ENCODE peak calls at places on chromosomes 11 and 22, in five cellular contexts. One of them, this sample, is unnamed. For H3K36me3 and H3K4me1, the result is how much of the 10 kb centered on the place peaks cover.

GRCh38 chr11:77698896-77699295 is 61.3 kb upstream of the CLNS1A start:
- DNase-seq in sigmoid colon: no peak
- DNase-seq in tibial nerve: no peak
- DNase-seq in Peyer's patch: no peak
- DNase-seq in heart left ventricle: no peak
- DNase-seq in this sample: no peak

GRCh38 chr11:46920709-46921108 is 2.4 kb upstream of the LRP4 start:
- DNase-seq in sigmoid colon: peak
- DNase-seq in tibial nerve: no peak
- DNase-seq in Peyer's patch: no peak
- DNase-seq in heart left ventricle: peak
- DNase-seq in this sample: peak

GRCh38 chr11:108654994-108655631 is 9.8 kb upstream of the DDX10 start:
- DNase-seq in sigmoid colon: no peak
- DNase-seq in tibial nerve: no peak
- DNase-seq in Peyer's patch: peak
- DNase-seq in heart left ventricle: peak
- DNase-seq in this sample: peak

GRCh38 chr11:7167976-7168740 is 79.4 kb downstream of the RBMXL2 start:
- DNase-seq in sigmoid colon: no peak
- DNase-seq in tibial nerve: no peak
- DNase-seq in Peyer's patch: no peak
- DNase-seq in heart left ventricle: no peak
- DNase-seq in this sample: no peak

GRCh38 chr22:24926849-24927579 is 19.5 kb downstream of the LHFPL7 start:
- DNase-seq in sigmoid colon: no peak
- DNase-seq in tibial nerve: no peak
- DNase-seq in Peyer's patch: no peak
- DNase-seq in heart left ventricle: no peak
- DNase-seq in this sample: no peak

GRCh38 chr11:57073121-57073520 is 84.4 kb downstream of the OR5AK2 start:
- DNase-seq in sigmoid colon: no peak
- DNase-seq in tibial nerve: no peak
- DNase-seq in Peyer's patch: no peak
- DNase-seq in heart left ventricle: no peak
- DNase-seq in this sample: no peak

GRCh38 chr11:36362902-36363301 is 66.8 kb downstream of the PRR5L start:
- DNase-seq in sigmoid colon: no peak
- DNase-seq in tibial nerve: no peak
- DNase-seq in Peyer's patch: no peak
- DNase-seq in heart left ventricle: no peak
- DNase-seq in this sample: no peak

GRCh38 chr11:119751281-119752060 is 22.5 kb upstream of the NECTIN1 start:
- DNase-seq in sigmoid colon: no peak
- DNase-seq in tibial nerve: no peak
- DNase-seq in Peyer's patch: no peak
- DNase-seq in heart left ventricle: no peak
- DNase-seq in this sample: no peak

GRCh38 chr11:134738581-134738980 is 326.5 kb upstream of the B3GAT1 start:
- DNase-seq in sigmoid colon: no peak
- DNase-seq in tibial nerve: no peak
- DNase-seq in Peyer's patch: peak
- DNase-seq in heart left ventricle: no peak
- DNase-seq in this sample: no peak

GRCh38 chr11:61718613-61719302 is 33.7 kb upstream of the MYRF start:
- DNase-seq in sigmoid colon: peak
- DNase-seq in tibial nerve: no peak
- DNase-seq in Peyer's patch: no peak
- DNase-seq in heart left ventricle: peak
- DNase-seq in this sample: peak

GRCh38 chr11:103901656-103902055 is 134.8 kb upstream of the DDI1 start:
- DNase-seq in sigmoid colon: no peak
- DNase-seq in tibial nerve: no peak
- DNase-seq in Peyer's patch: no peak
- DNase-seq in heart left ventricle: no peak
- DNase-seq in this sample: no peak

GRCh38 chr11:84922836-84923235 is 704.3 kb downstream of the DLG2 start:
- DNase-seq in sigmoid colon: no peak
- DNase-seq in tibial nerve: no peak
- DNase-seq in Peyer's patch: no peak
- DNase-seq in heart left ventricle: no peak
- DNase-seq in this sample: no peak

GRCh38 chr11:128757886-128758612 is 64.2 kb downstream of the FLI1 start:
- DNase-seq in sigmoid colon: no peak
- DNase-seq in tibial nerve: no peak
- DNase-seq in Peyer's patch: peak
- DNase-seq in heart left ventricle: no peak
- DNase-seq in this sample: no peak

GRCh38 chr22:28151241-28151640 is 232.2 kb upstream of the PITPNB start:
- DNase-seq in sigmoid colon: no peak
- DNase-seq in tibial nerve: no peak
- DNase-seq in Peyer's patch: no peak
- DNase-seq in heart left ventricle: no peak
- DNase-seq in this sample: no peak

GRCh38 chr11:12242071-12242672 is 131.8 kb downstream of the MICAL2 start:
- DNase-seq in sigmoid colon: no peak
- DNase-seq in tibial nerve: no peak
- DNase-seq in Peyer's patch: no peak
- DNase-seq in heart left ventricle: no peak
- DNase-seq in this sample: no peak

GRCh38 chr11:71326328-71326940 is 74.1 kb upstream of the SHANK2 start:
- DNase-seq in sigmoid colon: peak
- DNase-seq in tibial nerve: no peak
- DNase-seq in Peyer's patch: peak
- DNase-seq in heart left ventricle: no peak
- DNase-seq in this sample: no peak

GRCh38 chr11:131460931-131461330 is 90.5 kb downstream of the NTM start:
- DNase-seq in sigmoid colon: no peak
- DNase-seq in tibial nerve: no peak
- DNase-seq in Peyer's patch: no peak
- DNase-seq in heart left ventricle: no peak
- DNase-seq in this sample: no peak

GRCh38 chr11:45568031-45568430 is 97.4 kb downstream of the CHST1 start:
- DNase-seq in sigmoid colon: no peak
- DNase-seq in tibial nerve: no peak
- DNase-seq in Peyer's patch: no peak
- DNase-seq in heart left ventricle: no peak
- DNase-seq in this sample: no peak

GRCh38 chr11:126008956-126009355 is 53.7 kb downstream of the CDON start:
- DNase-seq in sigmoid colon: no peak
- DNase-seq in tibial nerve: no peak
- DNase-seq in Peyer's patch: no peak
- DNase-seq in heart left ventricle: no peak
- DNase-seq in this sample: no peak

GRCh38 chr11:75874942-75875341 is 59.9 kb downstream of the UVRAG start:
- DNase-seq in sigmoid colon: no peak
- DNase-seq in tibial nerve: no peak
- DNase-seq in Peyer's patch: no peak
- DNase-seq in heart left ventricle: no peak
- DNase-seq in this sample: no peak

GRCh38 chr22:38518620-38519019 is 12.5 kb upstream of the DDX17 start:
- DNase-seq in sigmoid colon: no peak
- DNase-seq in tibial nerve: no peak
- DNase-seq in Peyer's patch: no peak
- DNase-seq in heart left ventricle: no peak
- DNase-seq in this sample: no peak

GRCh38 chr11:2574553-2575535 is 125.0 kb downstream of the KCNQ1OT1 start:
- DNase-seq in sigmoid colon: peak
- DNase-seq in tibial nerve: peak
- DNase-seq in Peyer's patch: peak
- DNase-seq in heart left ventricle: no peak
- DNase-seq in this sample: peak

GRCh38 chr11:6067502-6067901 is 36.9 kb upstream of the OR56A1 start:
- DNase-seq in sigmoid colon: no peak
- DNase-seq in tibial nerve: no peak
- DNase-seq in Peyer's patch: no peak
- DNase-seq in heart left ventricle: no peak
- DNase-seq in this sample: no peak

GRCh38 chr11:96279421-96280290 is 63.3 kb downstream of the MAML2 start:
- DNase-seq in sigmoid colon: no peak
- DNase-seq in tibial nerve: no peak
- DNase-seq in Peyer's patch: no peak
- DNase-seq in heart left ventricle: no peak
- DNase-seq in this sample: no peak

GRCh38 chr22:23704829-23705228 is 14.0 kb downstream of the RGL4 start:
- DNase-seq in sigmoid colon: no peak
- DNase-seq in tibial nerve: no peak
- DNase-seq in Peyer's patch: no peak
- DNase-seq in heart left ventricle: no peak
- DNase-seq in this sample: no peak

GRCh38 chr11:120115272-120116000 is 22.5 kb downstream of the TRIM29 start:
- DNase-seq in sigmoid colon: no peak
- DNase-seq in tibial nerve: no peak
- DNase-seq in Peyer's patch: no peak
- DNase-seq in heart left ventricle: no peak
- DNase-seq in this sample: no peak

GRCh38 chr11:74023291-74023690 is 14.4 kb upstream of the UCP3 start:
- DNase-seq in sigmoid colon: no peak
- DNase-seq in tibial nerve: no peak
- DNase-seq in Peyer's patch: no peak
- DNase-seq in heart left ventricle: no peak
- DNase-seq in this sample: no peak

GRCh38 chr22:35327690-35328471 is 28.2 kb downstream of the TOM1 start:
- DNase-seq in sigmoid colon: peak
- DNase-seq in tibial nerve: no peak
- DNase-seq in Peyer's patch: no peak
- DNase-seq in heart left ventricle: no peak
- DNase-seq in this sample: no peak

GRCh38 chr22:36368359-36368983 is 19.3 kb downstream of the MYH9 start:
- DNase-seq in sigmoid colon: no peak
- DNase-seq in tibial nerve: no peak
- DNase-seq in Peyer's patch: peak
- DNase-seq in heart left ventricle: no peak
- DNase-seq in this sample: no peak

GRCh38 chr11:1012740-1013627 is 23.5 kb downstream of the MUC6 start:
- DNase-seq in sigmoid colon: no peak
- DNase-seq in tibial nerve: no peak
- DNase-seq in Peyer's patch: no peak
- DNase-seq in heart left ventricle: no peak
- DNase-seq in this sample: no peak
- TF ChIP-seq POLR2A in sigmoid colon: no peak
- TF ChIP-seq POLR2A in tibial nerve: no peak
- TF ChIP-seq POLR2A in Peyer's patch: no peak
- TF ChIP-seq POLR2A in heart left ventricle: no peak
- TF ChIP-seq POLR2A in this sample: no peak

GRCh38 chr11:65116370-65117205 is 913 bp downstream of the ZNHIT2 start:
- DNase-seq in sigmoid colon: peak
- DNase-seq in tibial nerve: no peak
- DNase-seq in Peyer's patch: peak
- DNase-seq in heart left ventricle: peak
- DNase-seq in this sample: peak

GRCh38 chr11:65115361-65116082 is 2.0 kb downstream of the ZNHIT2 start:
- DNase-seq in sigmoid colon: no peak
- DNase-seq in tibial nerve: no peak
- DNase-seq in Peyer's patch: no peak
- DNase-seq in heart left ventricle: peak
- DNase-seq in this sample: no peak

GRCh38 chr11:65118097-65118837 is 766 bp upstream of the ZNHIT2 start:
- DNase-seq in sigmoid colon: peak
- DNase-seq in tibial nerve: no peak
- DNase-seq in Peyer's patch: no peak
- DNase-seq in heart left ventricle: peak
- DNase-seq in this sample: peak

GRCh38 chr11:65119670-65119995 is 2.1 kb upstream of the ZNHIT2 start:
- DNase-seq in sigmoid colon: no peak
- DNase-seq in tibial nerve: no peak
- DNase-seq in Peyer's patch: peak
- DNase-seq in heart left ventricle: no peak
- DNase-seq in this sample: no peak

GRCh38 chr11:65117206-65118096 is at the start of gene ZNHIT2:
- DNase-seq in sigmoid colon: peak
- DNase-seq in tibial nerve: peak
- DNase-seq in Peyer's patch: peak
- DNase-seq in heart left ventricle: peak
- DNase-seq in this sample: peak
- H3K36me3 ChIP-seq in sigmoid colon: under half
- H3K36me3 ChIP-seq in tibial nerve: under half
- H3K36me3 ChIP-seq in Peyer's patch: under half
- H3K36me3 ChIP-seq in heart left ventricle: under half
- H3K36me3 ChIP-seq in this sample: under half

GRCh38 chr11:34928960-34929680 is 12.7 kb downstream of the PDHX start:
- DNase-seq in sigmoid colon: no peak
- DNase-seq in tibial nerve: no peak
- DNase-seq in Peyer's patch: no peak
- DNase-seq in heart left ventricle: no peak
- DNase-seq in this sample: no peak

GRCh38 chr11:34926831-34927132 is 10.4 kb downstream of the PDHX start:
- DNase-seq in sigmoid colon: no peak
- DNase-seq in tibial nerve: no peak
- DNase-seq in Peyer's patch: no peak
- DNase-seq in heart left ventricle: no peak
- DNase-seq in this sample: no peak

GRCh38 chr11:34928268-34928959 is 12.0 kb downstream of the PDHX start:
- DNase-seq in sigmoid colon: no peak
- DNase-seq in tibial nerve: no peak
- DNase-seq in Peyer's patch: no peak
- DNase-seq in heart left ventricle: no peak
- DNase-seq in this sample: no peak

GRCh38 chr11:34926101-34926830 is 9.8 kb downstream of the PDHX start:
- DNase-seq in sigmoid colon: no peak
- DNase-seq in tibial nerve: no peak
- DNase-seq in Peyer's patch: no peak
- DNase-seq in heart left ventricle: no peak
- DNase-seq in this sample: no peak

GRCh38 chr11:34929794-34930763 is 13.7 kb downstream of the PDHX start:
- DNase-seq in sigmoid colon: no peak
- DNase-seq in tibial nerve: no peak
- DNase-seq in Peyer's patch: peak
- DNase-seq in heart left ventricle: no peak
- DNase-seq in this sample: no peak
- H3K4me1 ChIP-seq in sigmoid colon: under half
- H3K4me1 ChIP-seq in tibial nerve: under half
- H3K4me1 ChIP-seq in Peyer's patch: under half
- H3K4me1 ChIP-seq in heart left ventricle: under half
- H3K4me1 ChIP-seq in this sample: under half

GRCh38 chr11:66081505-66081904 is 11.4 kb downstream of the PACS1 start:
- DNase-seq in sigmoid colon: peak
- DNase-seq in tibial nerve: no peak
- DNase-seq in Peyer's patch: peak
- DNase-seq in heart left ventricle: peak
- DNase-seq in this sample: peak
- TF ChIP-seq POLR2A in sigmoid colon: no peak
- TF ChIP-seq POLR2A in tibial nerve: no peak
- TF ChIP-seq POLR2A in Peyer's patch: no peak
- TF ChIP-seq POLR2A in heart left ventricle: no peak
- TF ChIP-seq POLR2A in this sample: no peak

DNA sequence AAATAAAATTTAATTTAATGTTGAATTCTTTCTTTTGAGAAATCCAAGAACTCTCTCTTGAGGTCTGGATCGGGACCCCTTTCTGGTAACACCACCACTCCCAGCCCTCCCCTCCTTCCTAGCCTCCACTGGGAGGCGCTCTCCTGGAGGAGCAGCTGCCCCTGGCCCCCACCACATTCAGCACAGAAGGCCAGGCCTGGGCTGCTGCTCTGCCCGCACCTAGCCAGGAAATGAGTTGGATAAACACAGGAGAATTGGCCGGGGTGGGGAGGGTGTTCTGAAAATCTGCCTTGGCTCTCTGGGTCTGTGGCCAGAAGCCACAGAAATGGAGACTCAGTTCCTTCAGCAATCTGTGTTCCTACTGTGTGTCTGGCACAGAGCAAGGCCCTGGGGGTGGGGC is 31.2 kb downstream of the C22orf42 start:
- DNase-seq in sigmoid colon: no peak
- DNase-seq in tibial nerve: no peak
- DNase-seq in Peyer's patch: no peak
- DNase-seq in heart left ventricle: no peak
- DNase-seq in this sample: no peak
- H3K36me3 ChIP-seq in sigmoid colon: under half
- H3K36me3 ChIP-seq in tibial nerve: under half
- H3K36me3 ChIP-seq in Peyer's patch: under half
- H3K36me3 ChIP-seq in heart left ventricle: under half
- H3K36me3 ChIP-seq in this sample: under half

This sample was measured in adrenal gland.